ENCODE peak calls at places on chromosome 1, in six cellular contexts. M is fibroblast of the conjunctiva; H is activated naive CD8-positive, alpha-beta T cell treated with anti-CD3 and anti-CD28 coated beads, Interleukin-2, amount 50 U/mL, for 16 hours; S is stimulated activated CD4-positive, alpha-beta T cell treated with anti-CD3 and anti-CD28 coated beads, Interleukin-2, amount 100 ng/mL, for 48 hours; V is fibroblast of mammary gland; E is activated T-cell treated with anti-CD3 and anti-CD28 coated beads for 1 hour. P is an unnamed sample.

GRCh38 chr1:108962681-108963051 is 618 bp downstream of the CLCC1 start:
- DNase-seq in M (no peak), H (no peak), S (peak; percentile 16), V (no peak), E (no peak), P (peak; percentile 43)

GRCh38 chr1:236957235-236957634 is 47.0 kb downstream of the MT1HL1 start:
- DNase-seq in M (no peak), H (no peak), S (no peak), V (no peak), E (no peak), P (no peak)

GRCh38 chr1:97160796-97161195 is 439.2 kb downstream of the PTBP2 start:
- DNase-seq in M (no peak), H (no peak), S (no peak), V (peak; percentile 38), E (no peak), P (no peak)

GRCh38 chr1:7108251-7108650 is 323.0 kb downstream of the CAMTA1 start:
- DNase-seq in M (no peak), H (no peak), S (no peak), V (no peak), E (no peak), P (no peak)

GRCh38 chr1:164772635-164773034 is 213.7 kb downstream of the PBX1 start:
- DNase-seq in M (peak; percentile 71), H (no peak), S (no peak), V (peak; percentile 97), E (no peak), P (no peak)

GRCh38 chr1:204350857-204351573 is 8.7 kb downstream of the PLEKHA6 start:
- DNase-seq in M (peak; percentile 71), H (no peak), S (no peak), V (peak; percentile 66), E (no peak), P (no peak)

GRCh38 chr1:183543619-183544204 is 46.5 kb downstream of the NCF2 start:
- DNase-seq in M (peak; percentile 60), H (no peak), S (no peak), V (peak; percentile 75), E (no peak), P (no peak)

GRCh38 chr1:24289937-24290595 is 29.1 kb upstream of the GRHL3 start:
- DNase-seq in M (peak; percentile 93), H (no peak), S (no peak), V (peak; percentile 97), E (no peak), P (peak; percentile 90)

GRCh38 chr1:179318501-179318900 is 24.9 kb downstream of the SOAT1 start:
- DNase-seq in M (no peak), H (no peak), S (no peak), V (no peak), E (no peak), P (no peak)

GRCh38 chr1:222829868-222830267 is 15.0 kb downstream of the DISP1 start:
- DNase-seq in M (peak; percentile 42), H (no peak), S (no peak), V (peak; percentile 88), E (no peak), P (no peak)

GRCh38 chr1:107648071-107648470 is 316.9 kb downstream of the VAV3 start:
- DNase-seq in M (peak; percentile 51), H (no peak), S (no peak), V (peak; percentile 90), E (no peak), P (no peak)

GRCh38 chr1:204868340-204868700 is 2.3 kb upstream of the NFASC start:
- DNase-seq in M (no peak), H (no peak), S (no peak), V (no peak), E (no peak), P (no peak)

GRCh38 chr1:45550401-45551305 is at the start of gene AKR1A1:
- DNase-seq in M (peak; percentile 65), H (peak; percentile 77), S (peak; percentile 86), V (peak; percentile 78), E (peak; percentile 84), P (peak; percentile 88)

GRCh38 chr1:13228343-13228781 is 2.4 kb upstream of the PRAMEF18 start:
- DNase-seq in M (no peak), H (no peak), S (peak; percentile 49), V (no peak), E (peak; percentile 23), P (no peak)

GRCh38 chr1:205668951-205669340 is 11.4 kb downstream of the SLC45A3 start:
- DNase-seq in M (no peak), H (no peak), S (no peak), V (peak; percentile 52), E (no peak), P (no peak)

GRCh38 chr1:1624443-1625403 is 7.2 kb upstream of the MMP23B start:
- DNase-seq in M (no peak), H (no peak), S (no peak), V (no peak), E (no peak), P (no peak)

P was measured in breast epithelium.